ENCODE peak calls at places on chromosomes 1 and 21, in seven cellular contexts. F, T, C, O, J, I and B are unnamed samples.

GRCh38 chr1:225422795-225423517 is 4.9 kb downstream of the LBR start:
- DNase-seq in F (no peak), T (no peak), C (no peak), O (no peak), J (no peak), I (no peak), B (no peak)

GRCh38 chr1:186828612-186829542 is at the start of gene PLA2G4A:
- DNase-seq in F (peak), T (no peak), C (peak), O (peak), J (peak), I (no peak), B (peak)

GRCh38 chr1:203593723-203594122 is 32.9 kb upstream of the ATP2B4 start:
- DNase-seq in F (peak), T (peak), C (no peak), O (peak), J (no peak), I (no peak), B (peak)

GRCh38 chr1:208990456-208990855 is 593.1 kb upstream of the CAMK1G start:
- DNase-seq in F (no peak), T (no peak), C (peak), O (no peak), J (no peak), I (no peak), B (no peak)

GRCh38 chr1:56098956-56099355 is 480.4 kb downstream of the PLPP3 start:
- DNase-seq in F (no peak), T (no peak), C (no peak), O (no peak), J (peak), I (no peak), B (no peak)

GRCh38 chr1:116472431-116472961 is 98.3 kb downstream of the CD58 start:
- DNase-seq in F (no peak), T (no peak), C (peak), O (no peak), J (no peak), I (no peak), B (no peak)

GRCh38 chr1:20625176-20626097 is 7.8 kb upstream of the PINK1 start:
- DNase-seq in F (no peak), T (no peak), C (no peak), O (no peak), J (no peak), I (no peak), B (no peak)

GRCh38 chr21:44436111-44436611 is 19.1 kb upstream of the LRRC3 start:
- DNase-seq in F (no peak), T (no peak), C (no peak), O (peak), J (no peak), I (no peak), B (no peak)

GRCh38 chr1:243421784-243422183 is 165.9 kb downstream of the SDCCAG8 start:
- DNase-seq in F (peak), T (no peak), C (peak), O (no peak), J (peak), I (no peak), B (peak)

GRCh38 chr1:216314369-216315095 is 108.7 kb downstream of the USH2A start:
- DNase-seq in F (no peak), T (no peak), C (peak), O (no peak), J (peak), I (no peak), B (no peak)

DNA sequence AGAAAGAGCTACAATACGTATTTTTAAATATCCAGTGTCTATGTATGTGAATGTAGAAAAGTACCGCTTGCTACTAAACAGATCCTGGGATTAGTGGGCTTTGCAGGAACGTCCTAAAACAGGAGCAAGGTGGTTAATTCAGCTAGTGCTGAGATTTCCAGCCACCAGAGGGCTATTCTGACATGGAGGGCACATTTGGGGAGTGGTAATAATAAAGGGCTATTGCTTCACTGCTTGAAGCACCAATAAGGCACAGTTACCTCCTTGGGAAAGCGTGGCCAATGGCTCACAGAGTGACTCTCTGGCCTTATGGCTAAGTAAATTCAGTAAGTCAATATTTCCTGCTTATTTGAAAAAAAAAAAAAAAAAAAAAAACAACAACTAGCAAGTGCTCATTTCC is 152.4 kb downstream of the GABPA start:
- DNase-seq in F (no peak), T (no peak), C (no peak), O (no peak), J (no peak), I (no peak), B (no peak)
- TF ChIP-seq CTCF in F (peak), T (no peak), C (peak), O (no peak), J (peak), I (no peak), B (no peak)

GRCh38 chr1:38152351-38153082 is 105.9 kb upstream of the POU3F1 start:
- DNase-seq in F (no peak), T (no peak), C (no peak), O (no peak), J (no peak), I (no peak), B (peak)
- TF ChIP-seq CTCF in F (no peak), T (no peak), C (no peak), O (no peak), J (no peak), I (no peak), B (peak)

DNA sequence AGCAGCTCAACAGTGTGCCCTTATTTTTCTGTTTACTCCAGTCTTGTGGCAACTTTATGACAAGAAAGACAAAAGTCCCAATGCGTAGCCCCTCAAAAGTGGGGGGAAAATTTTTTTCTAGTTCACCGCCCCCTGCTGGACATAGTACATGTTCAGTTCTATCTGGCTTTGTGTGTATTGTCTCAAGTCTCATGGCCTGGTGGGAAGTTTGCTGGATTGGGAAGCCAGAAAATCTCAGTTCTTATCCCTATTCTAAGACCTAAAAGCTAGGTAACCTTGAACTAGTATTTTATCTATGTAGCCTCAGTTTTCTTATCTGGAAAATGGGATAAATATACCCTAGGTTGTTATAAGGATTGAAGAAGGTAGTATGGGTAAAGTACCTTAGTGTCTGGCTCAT is 55.8 kb upstream of the LDLRAP1 start:
- DNase-seq in F (no peak), T (no peak), C (no peak), O (no peak), J (no peak), I (no peak), B (peak)
- TF ChIP-seq CTCF in F (peak), T (peak), C (peak), O (peak), J (peak), I (peak), B (peak)

DNA sequence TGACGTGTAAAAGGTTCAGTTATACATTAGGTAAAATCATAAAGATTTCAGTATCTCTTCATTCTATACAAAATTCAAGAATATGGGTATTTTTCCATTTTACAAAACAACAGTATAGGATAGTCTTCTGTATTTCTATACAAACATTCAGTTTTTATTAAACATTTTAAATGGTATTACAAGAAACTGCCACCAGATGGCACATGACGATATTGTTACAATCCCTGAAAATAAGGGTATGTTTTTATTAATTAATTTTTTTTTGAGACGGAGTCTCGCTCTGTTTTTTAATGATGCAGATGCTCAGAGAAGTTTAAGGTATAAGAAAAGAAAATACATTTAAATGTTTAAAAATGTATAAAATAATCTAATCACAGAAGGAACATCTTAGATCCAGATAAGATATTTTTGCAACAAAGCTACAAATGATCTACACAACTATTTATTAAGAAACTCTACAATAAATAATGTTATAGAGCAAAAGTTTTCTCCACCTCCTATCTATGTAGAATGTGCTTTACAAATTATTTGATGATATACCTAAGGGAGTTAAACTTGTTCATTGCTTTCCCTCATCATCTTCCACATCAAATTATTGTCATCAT is 23.5 kb upstream of the RSBN1 start:
- DNase-seq in F (no peak), T (peak), C (peak), O (no peak), J (peak), I (no peak), B (peak)
- TF ChIP-seq CTCF in F (peak), T (peak), C (peak), O (peak), J (no peak), I (peak), B (peak)

DNA sequence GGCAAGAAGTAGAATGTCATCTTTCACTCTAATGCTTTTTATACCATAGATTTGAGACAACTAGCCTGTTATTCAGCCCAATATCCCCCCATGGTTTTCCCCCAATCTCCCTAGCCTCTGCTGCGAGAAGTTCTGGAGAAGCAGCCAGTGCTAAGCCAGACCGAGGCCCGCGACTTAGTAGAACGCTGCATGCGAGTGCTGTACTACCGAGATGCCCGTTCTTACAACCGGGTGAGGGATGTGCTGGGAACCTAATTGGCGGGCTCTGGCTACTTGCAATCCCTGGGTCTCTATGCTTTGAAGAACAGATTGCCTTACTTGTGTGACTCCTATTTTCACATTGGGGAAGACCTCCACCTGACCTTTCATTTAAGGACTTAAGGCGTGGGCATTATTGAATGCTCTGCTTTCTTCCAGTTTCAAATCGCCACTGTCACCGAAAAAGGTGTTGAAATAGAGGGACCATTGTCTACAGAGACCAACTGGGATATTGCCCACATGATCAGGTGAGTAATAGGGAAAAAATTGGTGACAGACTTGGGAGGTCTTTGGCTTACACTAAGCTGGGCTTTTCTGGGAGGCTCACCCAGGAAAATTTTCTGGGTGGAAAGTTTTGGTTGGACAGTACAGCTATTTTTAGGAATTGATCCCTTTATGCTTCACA is 1.9 kb downstream of the PSMB4 start:
- DNase-seq in F (no peak), T (no peak), C (no peak), O (no peak), J (no peak), I (no peak), B (no peak)
- TF ChIP-seq CTCF in F (no peak), T (no peak), C (no peak), O (no peak), J (no peak), I (no peak), B (no peak)

GRCh38 chr1:95532335-95532734 is 298.3 kb downstream of the RWDD3 start:
- DNase-seq in F (no peak), T (no peak), C (no peak), O (no peak), J (no peak), I (no peak), B (no peak)
- TF ChIP-seq CTCF in F (no peak), T (no peak), C (no peak), O (no peak), J (no peak), I (no peak), B (no peak)

GRCh38 chr1:155910621-155911121 is 478 bp downstream of the RIT1 start:
- DNase-seq in F (peak), T (no peak), C (peak), O (no peak), J (peak), I (no peak), B (peak)
- TF ChIP-seq CTCF in F (no peak), T (no peak), C (peak), O (no peak), J (peak), I (no peak), B (no peak)